ENCODE peak calls at places on chromosomes 5 and 9, in seven cellular contexts. G is ovary, A is IMR-90, L is stomach, U is BE2C, W is A549, O is GM06990. Z is an unnamed sample.

GRCh38 chr5:122699226-122699625 is 75.7 kb upstream of the SNX2 start:
- DNase-seq in A (no peak), U (no peak), O (no peak), L (no peak), G (no peak), W (no peak), Z (no peak)

GRCh38 chr9:121261107-121261460 is 6.9 kb upstream of the GSN start:
- DNase-seq in W (no peak), U (peak), L (no peak), G (no peak), O (no peak), A (no peak), Z (peak)

GRCh38 chr9:136133191-136133958 is 14.7 kb upstream of the TMEM250 start:
- DNase-seq in O (no peak), U (peak), G (peak), A (no peak), L (no peak), W (peak), Z (peak)

GRCh38 chr5:106880656-106881055 is 790.1 kb downstream of the EFNA5 start:
- DNase-seq in O (no peak), U (no peak), W (no peak), A (no peak), L (no peak), G (no peak), Z (no peak)

GRCh38 chr5:140165921-140166270 is 9.1 kb upstream of the CYSTM1 start:
- DNase-seq in A (no peak), G (no peak), O (no peak), U (no peak), L (no peak), W (no peak), Z (no peak)

GRCh38 chr9:2663486-2663885 is 41.9 kb downstream of the VLDLR start:
- DNase-seq in L (no peak), A (no peak), O (no peak), U (no peak), W (no peak), G (no peak), Z (no peak)

GRCh38 chr5:603081-603998 is 8.8 kb upstream of the CEP72 start:
- DNase-seq in L (peak), U (no peak), G (no peak), O (no peak), A (no peak), W (no peak), Z (no peak)

GRCh38 chr5:55211184-55211874 is 15.8 kb downstream of the MCIDAS start:
- DNase-seq in A (no peak), U (no peak), O (no peak), W (no peak), G (no peak), L (no peak), Z (no peak)

GRCh38 chr5:68114641-68115040 is 100.9 kb upstream of the PIK3R1 start:
- DNase-seq in G (no peak), O (no peak), W (no peak), L (no peak), A (peak), U (no peak), Z (no peak)

GRCh38 chr5:180119031-180119885 is 47.7 kb upstream of the RNF130 start:
- DNase-seq in U (no peak), G (no peak), W (no peak), L (no peak), A (no peak), O (no peak), Z (no peak)

GRCh38 chr5:147098233-147098790 is 136.5 kb upstream of the STK32A start:
- DNase-seq in A (peak), W (peak), L (no peak), U (peak), O (no peak), G (no peak), Z (peak)

GRCh38 chr9:137167752-137168574 is 1.9 kb downstream of the LRRC26 start:
- DNase-seq in L (peak), A (no peak), O (no peak), W (no peak), U (no peak), G (peak), Z (no peak)

GRCh38 chr9:89009049-89009840 is 18.0 kb downstream of the S1PR3 start:
- DNase-seq in L (no peak), W (no peak), U (no peak), A (no peak), O (no peak), G (no peak), Z (no peak)
- TF ChIP-seq CTCF in L (no peak), W (no peak), U (peak), A (no peak), O (no peak), G (no peak), Z (no peak)

GRCh38 chr5:88829053-88829452 is 53.9 kb downstream of the MEF2C start:
- DNase-seq in G (no peak), W (no peak), L (no peak), A (no peak), U (no peak), O (no peak), Z (no peak)
- TF ChIP-seq CTCF in G (no peak), W (no peak), L (no peak), A (no peak), U (peak), O (peak), Z (peak)

DNA sequence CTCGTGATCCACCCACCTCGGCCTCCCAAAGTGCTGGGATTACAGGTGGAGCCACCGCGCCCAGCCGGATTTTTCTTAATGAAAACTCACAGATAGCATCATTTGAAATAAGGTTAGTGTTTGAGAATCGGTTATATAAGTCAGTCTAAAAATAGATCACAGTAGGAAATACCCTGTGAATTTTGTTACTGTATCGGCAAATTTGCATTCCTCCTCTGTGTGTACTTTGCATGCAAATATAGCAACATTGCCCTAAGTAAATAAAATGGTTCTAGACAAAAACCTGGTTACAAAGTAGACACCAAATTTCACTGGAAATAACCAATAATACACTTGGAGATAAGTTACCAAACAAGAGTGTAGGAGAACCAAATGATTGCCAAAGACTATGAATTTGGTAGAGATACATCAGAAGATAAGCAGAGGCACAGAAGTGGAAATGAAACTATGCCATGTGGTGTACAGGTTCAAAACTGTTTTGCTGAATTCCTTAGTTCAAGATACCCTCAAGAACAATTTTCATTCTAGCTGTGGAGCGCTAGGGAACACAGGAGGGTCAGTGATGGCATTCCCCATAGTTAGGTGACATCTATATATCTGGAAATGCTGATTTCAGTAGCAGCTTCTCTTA is 58.1 kb downstream of the ICE1 start:
- DNase-seq in O (no peak), G (no peak), A (no peak), L (no peak), U (no peak), W (no peak), Z (no peak)
- TF ChIP-seq CTCF in O (no peak), G (no peak), A (no peak), L (no peak), U (no peak), W (no peak), Z (no peak)

GRCh38 chr5:124889522-124889828 is 143.0 kb upstream of the ZNF608 start:
- DNase-seq in A (no peak), G (no peak), L (no peak), O (no peak), U (no peak), W (no peak), Z (no peak)

GRCh38 chr5:124888050-124888506 is 141.6 kb upstream of the ZNF608 start:
- DNase-seq in G (no peak), A (no peak), O (no peak), W (peak), L (no peak), U (peak), Z (peak)

GRCh38 chr5:124888622-124889521 is 142.4 kb upstream of the ZNF608 start:
- DNase-seq in G (no peak), O (no peak), L (no peak), W (no peak), U (no peak), A (no peak), Z (no peak)

GRCh38 chr5:124891179-124891578 is 144.7 kb upstream of the ZNF608 start:
- DNase-seq in O (no peak), W (no peak), U (no peak), L (no peak), G (no peak), A (no peak), Z (no peak)

DNA sequence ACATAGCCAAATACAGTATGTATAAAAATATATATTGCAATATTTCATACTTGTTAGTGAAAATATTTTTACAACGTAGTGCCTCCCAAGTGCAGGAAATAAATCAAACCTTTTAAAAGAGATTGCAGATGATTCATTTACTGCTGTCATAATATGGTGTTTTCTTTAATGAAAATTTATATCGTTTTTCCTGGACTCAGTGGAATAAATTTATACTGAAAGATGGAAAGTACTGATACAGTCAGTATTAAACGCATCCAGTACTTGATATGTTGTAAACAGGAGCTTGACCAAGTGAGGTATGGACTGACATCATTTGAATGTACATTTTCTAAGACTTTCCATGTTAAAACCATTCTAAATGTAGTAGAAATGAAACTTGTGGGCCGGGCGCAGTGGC is 143.4 kb upstream of the ZNF608 start:
- DNase-seq in A (no peak), L (no peak), G (no peak), U (no peak), W (no peak), O (no peak), Z (no peak)
- TF ChIP-seq CTCF in A (no peak), L (no peak), G (no peak), U (no peak), W (no peak), O (no peak), Z (no peak)

GRCh38 chr5:58394326-58394725 is 65.6 kb downstream of the PLK2 start:
- DNase-seq in G (no peak), L (no peak), A (no peak), U (no peak), O (no peak), W (no peak), Z (no peak)

GRCh38 chr5:58392491-58392890 is 67.4 kb downstream of the PLK2 start:
- DNase-seq in G (no peak), L (no peak), W (no peak), O (no peak), A (no peak), U (no peak), Z (no peak)

DNA sequence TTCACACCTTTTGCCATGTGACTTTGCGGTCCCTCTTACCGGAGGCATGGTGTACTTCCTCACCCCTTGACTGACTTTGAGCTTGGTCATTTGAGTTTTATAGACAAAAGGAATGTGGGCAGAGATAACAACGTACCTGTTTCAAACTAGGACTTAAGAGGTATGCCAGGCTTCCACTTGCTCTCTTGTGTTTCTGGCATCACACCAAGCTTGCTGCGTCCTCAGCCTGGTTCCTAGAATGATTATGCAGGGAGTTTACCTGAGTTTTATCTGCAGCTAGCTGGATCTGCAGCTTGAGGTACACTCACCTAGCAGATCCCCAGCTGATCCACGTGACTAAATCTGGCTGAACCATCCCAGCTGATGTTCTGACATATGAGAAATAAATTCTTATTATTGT is 66.2 kb downstream of the PLK2 start:
- DNase-seq in U (no peak), W (no peak), A (no peak), G (no peak), O (no peak), L (no peak), Z (no peak)
- TF ChIP-seq CTCF in U (no peak), W (no peak), A (no peak), G (no peak), O (no peak), L (no peak), Z (no peak)

GRCh38 chr5:7881091-7881490 is 12.1 kb downstream of the MTRR start:
- DNase-seq in W (no peak), O (no peak), U (no peak), G (no peak), A (no peak), L (no peak), Z (no peak)
- TF ChIP-seq CTCF in W (no peak), O (no peak), U (no peak), G (no peak), A (no peak), L (no peak), Z (no peak)

DNA sequence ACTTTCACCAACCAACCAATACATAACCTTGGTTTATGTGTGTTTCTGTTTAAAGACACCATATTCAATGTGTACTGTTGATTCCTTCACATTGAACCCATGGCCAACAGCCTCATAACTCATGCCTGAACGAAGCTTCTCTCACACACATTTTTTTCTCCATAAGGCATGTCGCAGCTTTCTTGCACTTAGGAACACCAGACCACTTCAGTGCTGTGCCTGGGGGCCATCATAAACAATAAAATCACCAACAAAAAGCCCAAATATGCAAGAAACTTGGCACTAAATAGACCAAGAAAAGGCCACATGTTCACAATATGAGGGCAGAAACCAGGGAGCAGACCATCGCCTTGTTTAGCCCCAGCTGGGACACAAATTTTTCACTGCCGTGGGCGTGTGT is 192.2 kb downstream of the ROR2 start:
- DNase-seq in G (no peak), O (no peak), U (no peak), A (no peak), W (no peak), L (no peak), Z (no peak)
- TF ChIP-seq CTCF in G (no peak), O (no peak), U (no peak), A (no peak), W (no peak), L (no peak), Z (no peak)

DNA sequence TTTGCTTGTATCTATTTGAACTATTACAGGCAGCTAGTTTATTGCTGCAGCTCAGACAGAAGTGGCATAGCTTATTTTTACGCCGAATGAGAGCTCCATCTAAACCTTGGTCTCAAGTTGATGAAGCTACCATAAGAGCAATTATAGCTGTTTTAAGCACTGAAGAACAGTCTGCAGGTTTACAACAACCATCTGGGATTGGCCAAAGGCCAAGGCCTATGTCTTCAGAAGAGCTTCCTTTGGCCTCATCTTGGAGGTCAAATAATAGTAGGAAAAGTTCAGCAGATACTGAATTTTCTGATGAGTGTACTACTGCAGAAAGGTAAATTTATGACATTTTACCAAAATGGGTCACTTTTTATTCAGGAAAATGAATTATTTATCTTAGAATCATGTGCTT is 67.9 kb downstream of the YTHDC2 start:
- DNase-seq in W (no peak), O (no peak), L (no peak), A (no peak), G (no peak), U (no peak), Z (no peak)
- TF ChIP-seq CTCF in W (no peak), O (no peak), L (no peak), A (no peak), G (no peak), U (no peak), Z (no peak)

DNA sequence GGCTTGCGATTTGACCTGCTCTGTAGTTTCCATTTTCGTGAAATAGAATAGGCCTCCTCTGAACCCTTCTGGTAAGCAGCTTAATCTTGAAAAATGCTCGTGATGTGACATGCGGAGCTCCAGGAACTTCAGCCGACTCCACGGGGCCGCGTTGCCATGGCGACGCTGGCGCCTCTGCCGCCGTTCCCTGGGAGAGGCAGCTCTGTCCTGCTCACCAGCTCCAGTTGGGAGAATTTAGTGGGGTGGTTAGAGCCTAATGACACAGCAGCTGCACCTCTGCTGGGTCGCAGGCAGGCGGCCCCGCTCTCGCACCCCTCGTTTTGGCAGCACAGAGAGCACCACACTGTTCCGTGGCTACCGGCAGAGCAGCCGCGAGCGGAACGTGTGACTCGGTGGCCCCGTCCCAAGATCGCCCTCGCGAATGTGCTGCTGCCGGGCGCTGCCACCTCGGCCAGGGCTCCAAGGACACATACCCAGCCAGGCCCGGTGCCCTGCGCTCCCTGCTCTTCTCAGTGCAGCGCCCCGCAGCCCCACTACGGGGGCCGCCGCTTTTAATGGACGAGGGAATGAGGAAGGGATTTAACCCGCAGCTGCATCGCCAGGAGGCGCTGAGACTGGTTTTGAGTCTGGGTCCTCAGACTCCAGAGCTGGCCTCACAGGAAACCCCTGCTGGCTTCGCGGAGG is 131.2 kb upstream of the LMX1B start:
- DNase-seq in U (peak), L (no peak), W (no peak), A (peak), G (peak), O (no peak), Z (peak)
- TF ChIP-seq CTCF in U (no peak), L (no peak), W (no peak), A (no peak), G (no peak), O (no peak), Z (no peak)

Z was measured in endothelial cell.